ENCODE peak calls at places on chromosomes 13 and 19, in ten cellular contexts. T is T-cell; W is H4; Q is breast epithelium; V is AG04450; D is psoas muscle; I is stimulated activated CD4-positive, alpha-beta T cell treated with anti-CD3 and anti-CD28 coated beads, Interleukin-12 subunit alpha, Interleukin-12 subunit beta, amount 100 ng/mL, for 4 hours; O is cardiac muscle cell; R is amniotic stem cell; K is activated B cell treated with CpG ODN at 0.5 μM for 24 hours. A is an unnamed sample.

GRCh38 chr19:2714531-2715269 is 6.5 kb downstream of the DIRAS1 start:
- DNase-seq in R (no peak), K (no peak), V (no peak), D (no peak), O (no peak), Q (no peak), T (no peak), I (no peak), W (no peak), A (no peak)

GRCh38 chr13:34246511-34246910 is 428.6 kb downstream of the RFC3 start:
- DNase-seq in W (peak), K (no peak), Q (no peak), R (no peak), V (no peak), D (no peak), T (no peak), I (no peak), O (peak), A (no peak)

GRCh38 chr19:35266904-35267817 is 1.6 kb upstream of the USF2 start:
- DNase-seq in D (peak), I (peak), V (no peak), K (peak), T (no peak), R (peak), W (no peak), Q (peak), O (no peak), A (peak)

GRCh38 chr13:45249662-45250061 is 48.8 kb upstream of the KCTD4 start:
- DNase-seq in D (no peak), T (no peak), K (no peak), W (no peak), V (no peak), O (no peak), I (no peak), Q (no peak), R (no peak), A (no peak)

GRCh38 chr13:44989941-44990340 is 603 bp downstream of the GPALPP1 start:
- DNase-seq in O (peak), K (no peak), R (no peak), T (no peak), V (no peak), Q (no peak), I (no peak), W (no peak), D (no peak), A (no peak)

GRCh38 chr19:52237771-52238400 is 31.5 kb upstream of the ZNF766 start:
- DNase-seq in D (peak), R (peak), T (peak), W (peak), K (peak), I (peak), O (peak), Q (peak), V (peak), A (no peak)

GRCh38 chr19:11247391-11247790 is 8.0 kb downstream of the ANGPTL8 start:
- DNase-seq in R (no peak), V (no peak), K (no peak), D (peak), T (no peak), W (no peak), O (peak), I (no peak), Q (no peak), A (no peak)

GRCh38 chr13:43664700-43665191 is 122.0 kb downstream of the ENOX1 start:
- DNase-seq in V (peak), R (peak), W (peak), Q (no peak), K (no peak), T (no peak), I (no peak), O (peak), D (no peak), A (no peak)

GRCh38 chr13:42041684-42042035 is 6.8 kb upstream of the DGKH start:
- DNase-seq in I (no peak), W (peak), O (peak), R (peak), V (no peak), Q (peak), K (no peak), D (peak), T (no peak), A (peak)

GRCh38 chr19:963401-964022 is 20.6 kb upstream of the WDR18 start:
- DNase-seq in D (no peak), W (no peak), K (no peak), I (no peak), R (no peak), Q (no peak), T (no peak), V (no peak), O (no peak), A (no peak)

GRCh38 chr19:15332311-15332996 is at the start of gene BRD4:
- DNase-seq in O (peak), D (peak), I (peak), W (peak), Q (peak), R (no peak), T (peak), V (no peak), K (peak), A (peak)

GRCh38 chr19:14400913-14401312 is 18.2 kb downstream of the DDX39A start:
- DNase-seq in R (no peak), Q (no peak), W (no peak), V (no peak), D (no peak), I (no peak), T (no peak), O (no peak), K (no peak), A (peak)

GRCh38 chr19:3434630-3435553 is 45.4 kb downstream of the SMIM24 start:
- DNase-seq in W (peak), T (peak), K (peak), Q (peak), O (peak), V (peak), R (peak), I (peak), D (peak), A (peak)

GRCh38 chr19:13788991-13789390 is 6.3 kb upstream of the ZSWIM4 start:
- DNase-seq in V (no peak), I (no peak), D (no peak), K (no peak), T (no peak), Q (peak), O (peak), R (no peak), W (no peak), A (no peak)

GRCh38 chr13:75226092-75226491 is 255.9 kb downstream of the TBC1D4 start:
- DNase-seq in K (no peak), D (no peak), W (peak), V (no peak), R (no peak), Q (no peak), O (no peak), T (no peak), I (no peak), A (no peak)

GRCh38 chr19:47255947-47256687 is at the start of gene CCDC9:
- DNase-seq in V (peak), R (peak), Q (peak), I (no peak), K (peak), D (peak), T (no peak), W (peak), O (peak), A (no peak)

GRCh38 chr13:27619093-27619705 is 1.1 kb downstream of the LNX2 start:
- DNase-seq in I (no peak), Q (no peak), V (no peak), D (no peak), R (no peak), K (no peak), W (no peak), O (peak), T (no peak), A (no peak)

GRCh38 chr13:113842336-113843062 is 21.4 kb downstream of the GAS6 start:
- DNase-seq in Q (no peak), T (no peak), D (peak), R (no peak), W (no peak), O (no peak), K (no peak), V (no peak), I (no peak), A (no peak)

GRCh38 chr19:30784850-30785459 is 412.8 kb downstream of the ZNF536 start:
- DNase-seq in T (peak), W (peak), R (no peak), D (peak), K (no peak), I (peak), O (peak), Q (no peak), V (no peak), A (peak)

GRCh38 chr19:49339364-49340068 is 4.3 kb downstream of the CD37 start:
- DNase-seq in T (no peak), R (no peak), W (no peak), I (no peak), V (peak), O (peak), K (peak), Q (peak), D (peak), A (peak)

GRCh38 chr19:43430142-43430710 is 15.5 kb downstream of the TEX101 start:
- DNase-seq in Q (no peak), R (no peak), T (no peak), O (no peak), K (no peak), W (no peak), V (no peak), D (no peak), I (no peak), A (no peak)